ENCODE peak calls at places on chromosomes 4 and X, in eight cellular contexts. T is PC-3, P is kidney epithelial cell, F is tibial artery, D is left lung, J is endothelial cell of umbilical vein, X is cardiac fibroblast, Z is HFF-Myc. N is an unnamed sample.

GRCh38 chrX:18461431-18461830 is 36.0 kb downstream of the CDKL5 start:
- DNase-seq in T (no peak), P (no peak), F (no peak), D (no peak), J (peak), X (no peak), Z (no peak), N (no peak)

GRCh38 chrX:23673108-23673507 is 5.8 kb downstream of the PRDX4 start:
- DNase-seq in T (no peak), P (no peak), F (no peak), D (no peak), J (peak), X (no peak), Z (no peak), N (no peak)

GRCh38 chr4:137755033-137755471 is 222.8 kb upstream of the PCDH18 start:
- DNase-seq in T (peak), P (peak), F (no peak), D (no peak), J (no peak), X (peak), Z (peak), N (no peak)

GRCh38 chr4:77538574-77539157 is 67.0 kb upstream of the CXCL13 start:
- DNase-seq in T (peak), P (peak), F (no peak), D (no peak), J (peak), X (peak), Z (peak), N (no peak)

GRCh38 chr4:48388504-48389154 is 47.3 kb downstream of the SLAIN2 start:
- DNase-seq in T (no peak), P (no peak), F (no peak), D (no peak), J (no peak), X (peak), Z (no peak), N (no peak)

GRCh38 chr4:32462944-32463343 is 1742.8 kb downstream of the PCDH7 start:
- DNase-seq in T (peak), P (no peak), F (no peak), D (no peak), J (peak), X (peak), Z (no peak), N (no peak)

GRCh38 chr4:24849662-24850280 is 54.4 kb downstream of the SOD3 start:
- DNase-seq in T (no peak), P (no peak), F (no peak), D (no peak), J (no peak), X (no peak), Z (no peak), N (no peak)

GRCh38 chr4:94897023-94897422 is 139.3 kb downstream of the BMPR1B start:
- DNase-seq in T (no peak), P (no peak), F (no peak), D (no peak), J (peak), X (no peak), Z (no peak), N (no peak)

GRCh38 chr4:55543858-55544257 is 2.9 kb downstream of the CLOCK start:
- DNase-seq in T (peak), P (no peak), F (no peak), D (no peak), J (no peak), X (peak), Z (no peak), N (no peak)

GRCh38 chr4:105140684-105141490 is 5.8 kb upstream of the TET2 start:
- DNase-seq in T (peak), P (no peak), F (no peak), D (no peak), J (peak), X (peak), Z (no peak), N (no peak)

GRCh38 chr4:124067031-124067430 is 645.5 kb downstream of the ANKRD50 start:
- DNase-seq in T (peak), P (no peak), F (no peak), D (no peak), J (no peak), X (no peak), Z (no peak), N (no peak)

GRCh38 chr4:86847576-86847975 is 1.6 kb downstream of the SLC10A6 start:
- DNase-seq in T (peak), P (no peak), F (no peak), D (no peak), J (no peak), X (no peak), Z (no peak), N (no peak)

GRCh38 chrX:9899640-9900075 is 67.5 kb upstream of the CLDN34 start:
- DNase-seq in T (no peak), P (no peak), F (no peak), D (no peak), J (peak), X (peak), Z (no peak), N (no peak)

GRCh38 chrX:139974496-139974895 is 9.2 kb upstream of the CXorf66 start:
- DNase-seq in T (no peak), P (no peak), F (no peak), D (no peak), J (no peak), X (no peak), Z (no peak), N (no peak)

DNA sequence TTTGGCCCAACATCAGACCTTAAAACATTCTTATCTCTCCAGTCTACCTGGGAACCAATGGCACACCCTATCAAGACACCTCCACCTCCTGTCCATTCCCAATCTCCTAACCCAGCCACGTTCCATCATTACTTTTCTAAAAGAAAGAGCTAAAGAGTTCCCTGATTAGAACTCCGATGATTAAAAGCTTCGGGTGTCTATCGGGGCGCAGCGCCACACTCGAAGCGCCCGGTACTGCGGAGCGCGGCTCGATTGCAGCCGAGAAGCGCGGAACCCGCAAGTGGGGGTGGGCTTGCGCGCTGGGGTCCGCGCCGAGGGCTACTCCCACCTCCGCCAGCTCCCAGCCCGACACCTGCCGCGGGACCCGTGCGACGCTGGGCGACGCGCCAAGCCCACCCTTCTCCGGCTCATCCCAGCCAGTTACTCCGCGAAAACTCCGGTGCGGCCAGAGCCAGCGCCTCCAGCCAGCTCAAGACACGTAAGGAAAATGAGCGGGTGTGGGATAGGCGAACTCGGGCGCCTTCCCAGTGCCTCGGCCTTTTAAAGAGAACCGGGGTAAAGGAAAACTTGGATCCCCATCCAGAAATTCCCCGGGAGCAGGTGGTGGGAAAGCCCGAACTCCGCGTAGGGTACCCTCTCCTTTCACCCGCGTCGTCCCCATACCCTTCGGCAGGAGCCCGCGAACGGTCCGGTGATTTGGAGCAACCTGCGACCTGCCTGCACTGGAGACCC is 601 bp downstream of the NPY1R start:
- DNase-seq in T (peak), P (no peak), F (peak), D (peak), J (peak), X (peak), Z (no peak), N (no peak)
- TF ChIP-seq CTCF in T (no peak), P (peak), F (no peak), D (no peak), J (no peak), X (no peak), Z (no peak), N (no peak)

DNA sequence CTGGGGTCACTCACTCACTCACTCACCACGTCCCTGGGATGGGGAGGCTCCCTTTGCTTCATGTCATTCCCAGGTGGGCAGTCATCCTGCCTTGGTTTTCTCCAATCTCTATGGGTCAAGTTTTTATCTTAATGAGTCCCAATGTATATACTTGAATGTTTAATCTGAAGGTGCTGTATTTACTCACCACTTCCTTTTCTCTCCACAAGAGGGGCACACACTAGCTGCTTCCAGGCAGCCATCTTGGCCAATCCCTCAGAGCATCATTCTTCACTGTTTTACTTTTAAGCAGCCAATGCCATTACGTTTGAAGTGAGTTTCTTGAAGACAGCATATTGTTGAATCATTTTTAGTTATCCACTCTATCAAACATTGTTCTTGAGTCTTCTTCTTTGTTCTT is 153.4 kb upstream of the ARSJ start:
- DNase-seq in T (peak), P (no peak), F (no peak), D (no peak), J (no peak), X (peak), Z (peak), N (no peak)
- TF ChIP-seq CTCF in T (peak), P (peak), F (no peak), D (no peak), J (peak), X (peak), Z (peak), N (peak)

GRCh38 chr4:180947421-180947820 is 1295.8 kb upstream of the TENM3 start:
- DNase-seq in T (peak), P (no peak), F (no peak), D (no peak), J (no peak), X (no peak), Z (no peak), N (no peak)
- TF ChIP-seq CTCF in T (peak), P (peak), F (peak), D (no peak), J (no peak), X (no peak), Z (no peak), N (no peak)

GRCh38 chr4:37188100-37188499 is 56.4 kb upstream of the NWD2 start:
- DNase-seq in T (peak), P (no peak), F (no peak), D (peak), J (no peak), X (no peak), Z (no peak), N (no peak)
- TF ChIP-seq CTCF in T (peak), P (peak), F (no peak), D (no peak), J (no peak), X (no peak), Z (no peak), N (peak)

GRCh38 chr4:37699874-37700481 is 13.8 kb upstream of the RELL1 start:
- DNase-seq in T (no peak), P (no peak), F (no peak), D (no peak), J (no peak), X (no peak), Z (no peak), N (no peak)
- TF ChIP-seq CTCF in T (no peak), P (no peak), F (no peak), D (no peak), J (no peak), X (no peak), Z (no peak), N (no peak)

GRCh38 chr4:110149089-110149488 is 49.3 kb downstream of the ELOVL6 start:
- DNase-seq in T (no peak), P (no peak), F (no peak), D (no peak), J (no peak), X (no peak), Z (no peak), N (no peak)
- TF ChIP-seq CTCF in T (no peak), P (no peak), F (no peak), D (no peak), J (no peak), X (no peak), Z (no peak), N (no peak)

GRCh38 chrX:43655151-43655676 is 885 bp upstream of the MAOA start:
- DNase-seq in T (peak), P (no peak), F (peak), D (no peak), J (peak), X (peak), Z (no peak), N (no peak)
- TF ChIP-seq CTCF in T (peak), P (no peak), F (no peak), D (no peak), J (no peak), X (no peak), Z (no peak), N (peak)

GRCh38 chr4:17934286-17934685 is 87.3 kb downstream of the LCORL start:
- DNase-seq in T (no peak), P (no peak), F (no peak), D (no peak), J (no peak), X (peak), Z (no peak), N (no peak)
- TF ChIP-seq CTCF in T (peak), P (peak), F (no peak), D (no peak), J (no peak), X (peak), Z (no peak), N (no peak)

DNA sequence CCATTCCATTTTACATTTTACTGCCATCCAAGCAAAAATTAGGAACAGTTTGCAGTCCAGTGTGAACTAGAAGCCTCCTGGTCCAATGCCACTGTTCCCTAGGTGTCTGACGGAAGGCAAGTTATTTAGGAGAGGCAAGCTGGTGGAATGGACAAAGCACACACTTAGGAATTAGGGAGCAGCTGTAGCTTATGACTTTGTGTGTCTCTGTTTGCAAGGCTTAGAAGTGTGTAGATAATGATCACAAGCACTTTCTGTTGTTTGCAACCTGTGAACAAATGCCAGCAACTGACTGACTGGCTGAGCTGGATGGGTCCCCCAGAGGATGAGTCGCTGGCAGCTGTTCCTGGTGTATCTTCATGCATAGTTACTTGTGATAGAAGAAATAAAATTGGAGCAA is 64.1 kb upstream of the BEND4 start:
- DNase-seq in T (peak), P (no peak), F (no peak), D (no peak), J (no peak), X (no peak), Z (no peak), N (no peak)
- TF ChIP-seq CTCF in T (no peak), P (no peak), F (no peak), D (no peak), J (no peak), X (no peak), Z (no peak), N (no peak)

N was measured in CD14-positive monocyte.